ENCODE peak calls at places on chromosomes 12 and 14, in six cellular contexts. H is GM20000, Z is uterus, U is RWPE2, Q is neural crest cell, V is upper lobe of right lung. R is an unnamed sample.

GRCh38 chr12:6347367-6348338 is 5.8 kb upstream of the TNFRSF1A start:
- DNase-seq in H (no peak), Z (peak; percentile 82), U (no peak), Q (no peak), V (no peak), R (no peak)

GRCh38 chr14:64952598-64953309 is 10.2 kb upstream of the GPX2 start:
- DNase-seq in H (peak; percentile 67), Z (no peak), U (no peak), Q (no peak), V (no peak), R (peak; percentile 51)

GRCh38 chr14:21072102-21072501 is 2.0 kb downstream of the ARHGEF40 start:
- DNase-seq in H (no peak), Z (no peak), U (no peak), Q (no peak), V (no peak), R (peak; percentile 95)

GRCh38 chr12:1993341-1993740 is 10.9 kb downstream of the DCP1B start:
- DNase-seq in H (no peak), Z (no peak), U (no peak), Q (no peak), V (no peak), R (peak; percentile 57)

GRCh38 chr12:124302241-124302806 is 7.4 kb downstream of the RFLNA start:
- DNase-seq in H (no peak), Z (no peak), U (no peak), Q (no peak), V (no peak), R (no peak)

GRCh38 chr14:74501135-74501614 is 7.6 kb downstream of the ISCA2 start:
- DNase-seq in H (no peak), Z (peak; percentile 92), U (peak; percentile 61), Q (peak; percentile 59), V (peak; percentile 87), R (peak; percentile 49)

GRCh38 chr14:98189521-98189920 is 1082.5 kb downstream of the BCL11B start:
- DNase-seq in H (no peak), Z (no peak), U (no peak), Q (no peak), V (no peak), R (no peak)

GRCh38 chr12:16555630-16556029 is 50.3 kb downstream of the LMO3 start:
- DNase-seq in H (no peak), Z (no peak), U (no peak), Q (no peak), V (no peak), R (no peak)

GRCh38 chr12:67911789-67912188 is 77.5 kb upstream of the IFNG-AS1 start:
- DNase-seq in H (no peak), Z (no peak), U (no peak), Q (no peak), V (no peak), R (no peak)

GRCh38 chr12:26803552-26803951 is 29.4 kb downstream of the ITPR2 start:
- DNase-seq in H (no peak), Z (no peak), U (no peak), Q (no peak), V (no peak), R (no peak)

GRCh38 chr14:71103662-71104484 is 196.6 kb downstream of the PCNX1 start:
- DNase-seq in H (peak; percentile 57), Z (no peak), U (no peak), Q (no peak), V (no peak), R (peak; percentile 72)

GRCh38 chr12:7637641-7638040 is 28.1 kb downstream of the APOBEC1 start:
- DNase-seq in H (no peak), Z (no peak), U (no peak), Q (no peak), V (no peak), R (no peak)

GRCh38 chr14:69695664-69696527 is 71.0 kb upstream of the SRSF5 start:
- DNase-seq in H (no peak), Z (no peak), U (no peak), Q (no peak), V (no peak), R (peak; percentile 32)

GRCh38 chr12:74021937-74022336 is 515.7 kb upstream of the ATXN7L3B start:
- DNase-seq in H (peak; percentile 34), Z (no peak), U (peak; percentile 73), Q (peak; percentile 61), V (no peak), R (peak; percentile 72)
- TF ChIP-seq CTCF in H (peak; percentile 59), Z (no peak), U (peak; percentile 95), Q (peak; percentile 74), V (peak; percentile 47), R (peak; percentile 90)

DNA sequence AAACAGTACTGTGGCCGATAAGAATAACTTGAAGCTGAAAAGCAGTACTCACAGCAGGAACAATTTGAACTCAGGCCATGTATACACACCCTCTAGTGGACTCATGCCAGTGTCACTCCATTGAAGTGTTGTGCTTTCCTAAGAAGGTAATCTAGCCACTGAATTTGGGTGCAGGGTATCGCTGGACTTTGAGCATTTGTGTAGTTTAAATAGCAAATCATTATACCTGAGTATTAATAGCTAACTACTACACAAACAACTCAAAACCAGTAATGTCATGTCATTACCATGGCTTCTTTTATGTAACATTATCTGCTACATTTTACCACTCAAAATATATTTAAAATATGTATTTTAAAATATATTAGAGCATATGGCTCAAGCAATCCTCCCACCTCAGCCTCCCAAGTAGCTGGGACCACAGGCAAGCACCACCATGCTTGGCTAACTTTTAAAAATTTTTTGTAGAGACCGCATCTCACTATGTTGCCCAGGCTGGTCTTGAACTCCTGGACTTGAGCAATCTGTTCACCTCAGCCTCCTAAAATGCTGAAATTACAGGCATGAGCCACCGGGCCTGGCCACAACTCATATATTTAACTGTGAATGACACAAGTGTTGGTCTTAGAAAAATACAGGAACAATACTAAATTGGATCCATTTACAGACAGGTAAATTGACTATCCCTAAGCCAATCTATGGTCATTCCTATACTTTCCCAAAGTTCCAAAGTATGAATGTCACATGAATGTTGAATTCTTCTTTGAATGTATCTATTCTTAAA is 25.6 kb upstream of the ARID4A start:
- DNase-seq in H (no peak), Z (no peak), U (no peak), Q (no peak), V (no peak), R (peak; percentile 25)
- TF ChIP-seq CTCF in H (no peak), Z (no peak), U (peak; percentile 27), Q (peak; percentile 35), V (peak; percentile 27), R (no peak)

GRCh38 chr14:52960627-52961026 is 9.8 kb upstream of the FERMT2 start:
- DNase-seq in H (no peak), Z (no peak), U (no peak), Q (no peak), V (no peak), R (no peak)
- TF ChIP-seq CTCF in H (no peak), Z (no peak), U (no peak), Q (no peak), V (no peak), R (no peak)

GRCh38 chr14:96072746-96073145 is 33.6 kb downstream of the C14orf132 start:
- DNase-seq in H (no peak), Z (no peak), U (no peak), Q (no peak), V (no peak), R (no peak)

GRCh38 chr14:96069421-96069820 is 30.3 kb downstream of the C14orf132 start:
- DNase-seq in H (no peak), Z (no peak), U (peak; percentile 34), Q (no peak), V (no peak), R (no peak)

GRCh38 chr14:96071561-96071960 is 32.4 kb downstream of the C14orf132 start:
- DNase-seq in H (no peak), Z (peak; percentile 7), U (peak; percentile 44), Q (no peak), V (no peak), R (no peak)

GRCh38 chr14:96067985-96068930 is 29.1 kb downstream of the C14orf132 start:
- DNase-seq in H (no peak), Z (no peak), U (peak; percentile 51), Q (no peak), V (no peak), R (no peak)

DNA sequence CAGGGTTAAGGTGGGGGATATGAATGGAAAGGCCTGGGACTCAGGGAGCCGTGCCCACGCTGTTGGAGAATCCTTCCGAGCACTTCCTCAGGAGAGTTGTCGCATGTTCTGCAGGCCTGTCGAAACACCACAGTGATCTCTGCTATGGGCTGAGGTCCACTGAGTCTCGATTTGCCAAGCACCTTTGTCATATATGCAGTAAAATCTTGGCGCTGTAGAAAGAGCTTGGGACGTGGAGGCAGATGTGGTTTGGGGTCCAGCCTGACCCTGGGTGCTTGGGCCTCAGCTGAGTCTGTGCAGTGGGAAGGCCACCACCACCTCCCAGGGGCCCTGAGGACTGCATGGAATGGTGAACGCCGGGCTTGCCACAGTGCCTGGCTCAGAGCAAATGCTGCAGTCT is 32.9 kb downstream of the C14orf132 start:
- DNase-seq in H (no peak), Z (no peak), U (peak; percentile 44), Q (no peak), V (no peak), R (no peak)
- TF ChIP-seq CTCF in H (no peak), Z (no peak), U (no peak), Q (no peak), V (no peak), R (no peak)

DNA sequence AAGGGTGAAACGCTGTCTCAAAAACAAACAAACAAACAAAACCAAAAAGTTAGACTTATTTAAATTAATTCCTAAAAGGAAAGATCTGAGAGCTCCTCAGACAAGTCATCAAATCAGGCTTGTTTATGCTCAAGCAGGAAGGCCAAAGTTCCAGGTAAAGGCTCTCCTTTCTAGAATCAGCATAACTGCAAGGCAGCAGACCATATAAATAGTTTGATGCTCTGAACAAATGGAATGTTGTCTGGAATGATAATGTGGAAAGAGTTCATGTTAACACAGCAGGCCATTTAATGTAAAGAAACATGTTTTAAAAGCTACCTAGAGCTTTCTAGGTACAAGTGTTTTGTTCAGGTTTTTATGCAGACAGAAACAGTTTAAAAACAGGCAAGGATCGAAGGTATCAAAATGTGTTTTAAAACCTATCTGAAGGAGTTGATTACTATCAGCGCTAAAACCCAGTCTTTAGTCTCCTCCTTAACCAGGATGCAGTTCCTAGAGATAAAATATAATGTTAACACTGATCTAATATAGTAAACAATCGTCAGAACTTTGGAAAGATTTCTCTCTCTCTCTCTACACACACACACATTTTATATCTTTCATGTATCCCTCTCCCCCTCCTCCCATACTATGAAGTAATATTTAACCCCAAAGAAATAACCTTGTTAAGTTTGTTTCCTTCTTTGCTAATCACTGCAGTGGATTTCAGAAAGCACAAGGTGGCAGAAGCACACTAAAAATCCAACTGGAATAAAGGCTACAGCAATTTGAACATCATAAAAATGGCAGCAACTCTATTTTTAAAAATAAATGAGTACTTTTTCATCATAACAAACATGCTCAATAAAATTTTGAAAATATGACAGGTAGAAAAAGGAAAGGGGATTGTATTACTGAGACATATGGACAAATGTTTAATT is 135.5 kb downstream of the PAWR start:
- DNase-seq in H (no peak), Z (no peak), U (no peak), Q (no peak), V (no peak), R (peak; percentile 34)
- TF ChIP-seq CTCF in H (peak; percentile 51), Z (peak; percentile 62), U (peak; percentile 71), Q (peak; percentile 69), V (peak; percentile 58), R (peak; percentile 35)

GRCh38 chr12:109744991-109745942 is 31.6 kb downstream of the FAM222A start:
- DNase-seq in H (no peak), Z (peak; percentile 3), U (no peak), Q (no peak), V (peak; percentile 6), R (peak; percentile 61)
- TF ChIP-seq CTCF in H (no peak), Z (no peak), U (no peak), Q (no peak), V (no peak), R (no peak)

R was measured in NB4.